ENCODE peak calls at places on chromosomes 13 and 19, in four cellular contexts. One of them, this sample, is unnamed.

GRCh38 chr19:35824150-35824549 is 11.5 kb upstream of the PRODH2 start:
- DNase-seq in prostate gland: no peak
- DNase-seq in lower leg skin: no peak
- DNase-seq in endothelial cell of umbilical vein: no peak
- DNase-seq in this sample: no peak

GRCh38 chr13:33927315-33927714 is 109.4 kb downstream of the RFC3 start:
- DNase-seq in endothelial cell of umbilical vein: no peak
- DNase-seq in lower leg skin: no peak
- DNase-seq in prostate gland: no peak
- DNase-seq in this sample: no peak

GRCh38 chr13:113539822-113540221 is 44.7 kb upstream of the TFDP1 start:
- DNase-seq in endothelial cell of umbilical vein: no peak
- DNase-seq in prostate gland: no peak
- DNase-seq in lower leg skin: peak; percentile 61
- DNase-seq in this sample: no peak

GRCh38 chr13:50244355-50244912 is 229.2 kb downstream of the KCNRG start:
- DNase-seq in lower leg skin: no peak
- DNase-seq in endothelial cell of umbilical vein: peak; percentile 72
- DNase-seq in prostate gland: no peak
- DNase-seq in this sample: no peak

GRCh38 chr19:45863840-45864628 is at the start of gene FOXA3:
- DNase-seq in prostate gland: no peak
- DNase-seq in endothelial cell of umbilical vein: peak; percentile 32
- DNase-seq in lower leg skin: no peak
- DNase-seq in this sample: peak; percentile 81

GRCh38 chr13:20702530-20702929 is 969 bp upstream of the IL17D start:
- DNase-seq in lower leg skin: no peak
- DNase-seq in endothelial cell of umbilical vein: peak; percentile 28
- DNase-seq in prostate gland: no peak
- DNase-seq in this sample: no peak

GRCh38 chr13:108595416-108596257 is 33.8 kb upstream of the MYO16 start:
- DNase-seq in prostate gland: no peak
- DNase-seq in endothelial cell of umbilical vein: no peak
- DNase-seq in lower leg skin: no peak
- DNase-seq in this sample: no peak

GRCh38 chr13:83286737-83287136 is 595.5 kb downstream of the SLITRK1 start:
- DNase-seq in lower leg skin: no peak
- DNase-seq in endothelial cell of umbilical vein: no peak
- DNase-seq in prostate gland: no peak
- DNase-seq in this sample: no peak

GRCh38 chr13:90281709-90282108 is 1065.8 kb upstream of the MIR17HG start:
- DNase-seq in prostate gland: no peak
- DNase-seq in endothelial cell of umbilical vein: no peak
- DNase-seq in lower leg skin: no peak
- DNase-seq in this sample: no peak

GRCh38 chr19:738509-739128 is 12.3 kb upstream of the MISP start:
- DNase-seq in lower leg skin: no peak
- DNase-seq in endothelial cell of umbilical vein: no peak
- DNase-seq in prostate gland: no peak
- DNase-seq in this sample: no peak

GRCh38 chr19:11453468-11454341 is 18.3 kb downstream of the PRKCSH start:
- DNase-seq in lower leg skin: no peak
- DNase-seq in prostate gland: no peak
- DNase-seq in endothelial cell of umbilical vein: no peak
- DNase-seq in this sample: no peak
- TF ChIP-seq POLR2A in lower leg skin: no peak
- TF ChIP-seq POLR2A in prostate gland: no peak
- TF ChIP-seq POLR2A in endothelial cell of umbilical vein: no peak
- TF ChIP-seq POLR2A in this sample: no peak

DNA sequence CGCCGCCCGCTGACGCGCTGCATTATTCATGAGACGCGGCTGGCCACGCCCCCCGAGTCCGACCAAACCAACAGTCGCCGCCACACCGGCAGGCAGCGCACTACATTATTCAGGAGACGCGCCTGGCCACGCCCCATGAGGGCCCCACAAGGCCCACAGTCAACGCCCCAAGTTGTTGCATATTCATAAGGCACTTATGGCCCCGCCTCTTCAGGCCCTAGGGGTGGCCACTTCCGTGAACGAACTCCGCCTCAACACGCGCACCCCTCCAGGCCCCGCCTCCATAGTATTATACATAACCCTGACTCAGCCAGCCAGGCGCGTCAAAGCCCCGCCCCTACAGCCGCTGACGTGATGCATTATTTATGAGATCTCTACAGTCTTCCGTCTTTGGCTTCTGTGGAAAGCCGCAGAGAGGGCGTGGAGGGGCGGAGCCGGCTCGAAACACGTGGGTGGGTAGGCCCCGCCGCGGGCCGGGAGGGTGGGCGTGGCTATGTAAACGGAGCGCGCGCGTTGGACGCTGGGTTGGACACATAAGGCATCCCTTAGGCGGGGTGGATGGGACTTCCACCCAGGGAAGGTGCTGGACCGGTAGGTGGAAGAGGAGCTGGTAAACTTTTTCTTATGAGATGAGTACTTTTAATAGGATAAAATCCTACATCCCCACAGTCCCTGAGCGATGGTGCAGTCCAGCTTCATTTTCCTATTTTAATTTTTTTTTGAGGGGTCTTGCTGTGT is 423 bp upstream of the ELL start:
- DNase-seq in prostate gland: peak; percentile 100
- DNase-seq in endothelial cell of umbilical vein: peak; percentile 100
- DNase-seq in lower leg skin: peak; percentile 100
- DNase-seq in this sample: peak; percentile 100
- TF ChIP-seq CTCF in prostate gland: peak; percentile 19
- TF ChIP-seq CTCF in endothelial cell of umbilical vein: no peak
- TF ChIP-seq CTCF in lower leg skin: no peak
- TF ChIP-seq CTCF in this sample: no peak

DNA sequence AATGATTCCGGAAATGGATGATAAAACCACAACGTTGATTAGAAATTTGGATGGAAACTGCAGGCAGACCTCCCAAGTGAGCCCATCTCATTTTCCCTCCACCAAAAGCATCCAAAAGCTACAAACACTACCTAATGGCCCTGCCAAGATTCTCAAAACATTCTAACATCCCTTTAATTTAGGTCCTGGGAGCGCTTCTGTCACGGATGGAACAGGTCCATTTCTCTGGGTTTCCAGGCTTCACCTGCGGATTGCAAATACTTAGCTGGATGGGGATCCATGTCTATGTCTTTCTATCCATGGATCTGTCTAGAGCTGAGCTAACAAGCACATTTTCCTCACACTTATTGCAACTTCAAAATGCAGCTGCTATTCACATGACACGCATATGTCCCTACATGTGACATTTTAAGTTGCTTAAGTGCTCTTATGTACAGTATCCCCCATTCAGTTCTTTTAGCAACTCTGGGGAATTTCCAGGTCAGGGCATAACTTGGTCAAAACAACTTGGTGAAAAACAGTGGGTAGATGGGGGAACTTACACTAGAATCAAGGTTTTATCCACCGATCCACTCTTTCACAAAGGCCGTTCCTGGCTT is 73.2 kb downstream of the COL4A1 start:
- DNase-seq in prostate gland: no peak
- DNase-seq in lower leg skin: no peak
- DNase-seq in endothelial cell of umbilical vein: peak; percentile 44
- DNase-seq in this sample: no peak
- TF ChIP-seq POLR2A in prostate gland: no peak
- TF ChIP-seq POLR2A in lower leg skin: no peak
- TF ChIP-seq POLR2A in endothelial cell of umbilical vein: no peak
- TF ChIP-seq POLR2A in this sample: no peak

DNA sequence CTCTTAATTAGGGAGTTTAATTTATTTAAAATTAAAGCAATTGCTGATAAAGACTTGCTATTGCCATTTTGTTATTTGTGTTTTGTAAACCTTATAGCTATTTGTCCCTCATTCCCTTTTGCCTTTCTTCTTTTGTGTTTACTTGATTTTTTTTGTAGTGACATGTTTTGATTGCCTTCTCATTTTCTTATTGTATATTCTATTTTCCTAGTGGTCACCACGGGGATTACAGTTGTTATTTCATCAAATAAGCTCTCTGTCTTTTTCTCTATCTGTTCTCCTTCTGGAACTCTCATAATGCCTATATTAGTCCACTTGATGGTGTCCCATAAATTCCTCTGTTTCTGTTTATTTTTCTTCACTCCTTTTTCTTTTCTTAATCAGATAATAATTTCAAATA is 64.4 kb upstream of the FRY start:
- DNase-seq in endothelial cell of umbilical vein: no peak
- DNase-seq in prostate gland: no peak
- DNase-seq in lower leg skin: no peak
- DNase-seq in this sample: no peak
- TF ChIP-seq CTCF in endothelial cell of umbilical vein: no peak
- TF ChIP-seq CTCF in prostate gland: peak; percentile 32
- TF ChIP-seq CTCF in lower leg skin: no peak
- TF ChIP-seq CTCF in this sample: no peak

DNA sequence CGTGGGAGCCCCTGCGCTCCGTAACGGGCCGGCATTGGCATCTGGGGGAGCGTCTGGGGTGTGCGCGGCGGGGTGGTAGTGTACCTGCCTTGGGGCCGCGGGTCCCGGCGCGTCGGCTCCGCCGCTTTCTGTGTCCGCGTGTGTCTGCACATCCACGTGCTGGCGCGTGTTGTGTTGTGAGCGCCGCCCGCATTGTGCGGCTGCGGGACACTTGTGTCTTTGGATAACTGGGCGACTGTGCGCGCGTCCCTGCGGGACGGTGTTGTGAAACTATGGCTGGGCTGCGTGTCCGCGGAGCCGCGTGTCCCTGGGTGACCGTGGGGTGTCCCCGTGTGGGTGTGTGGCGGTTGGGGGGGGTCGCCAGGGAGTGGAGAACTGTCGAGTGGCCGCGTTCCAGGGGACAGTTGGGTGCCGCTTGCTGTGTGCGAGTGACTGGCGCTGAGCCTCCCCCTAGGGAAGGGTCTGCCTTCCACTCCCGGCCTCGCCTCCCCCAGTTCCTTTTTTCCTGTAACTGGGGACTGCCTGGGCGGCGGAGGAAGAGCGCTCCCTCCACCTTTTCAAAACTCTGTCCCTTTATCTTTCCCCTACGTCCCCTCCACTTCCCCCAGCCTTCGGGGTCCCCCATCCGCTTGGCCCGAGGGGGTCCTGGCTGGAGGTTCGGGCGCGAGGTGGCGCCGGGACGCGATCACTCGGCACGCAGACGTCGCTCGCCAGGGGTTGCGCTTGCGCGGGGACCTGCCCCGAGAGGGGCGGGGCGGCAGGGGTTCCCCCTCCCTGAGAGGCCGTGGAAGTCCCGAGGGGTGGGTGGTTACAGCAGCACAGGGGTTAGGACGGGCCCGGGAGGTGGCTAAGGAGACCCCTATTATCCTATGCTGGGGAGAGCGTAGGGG is 5.6 kb upstream of the NFIC start:
- DNase-seq in lower leg skin: peak; percentile 95
- DNase-seq in endothelial cell of umbilical vein: peak; percentile 47
- DNase-seq in prostate gland: peak; percentile 61
- DNase-seq in this sample: peak; percentile 66
- TF ChIP-seq POLR2A in lower leg skin: no peak
- TF ChIP-seq POLR2A in endothelial cell of umbilical vein: peak; percentile 39
- TF ChIP-seq POLR2A in prostate gland: peak; percentile 62
- TF ChIP-seq POLR2A in this sample: no peak

GRCh38 chr13:98482476-98483444 is 94.1 kb downstream of the STK24 start:
- DNase-seq in endothelial cell of umbilical vein: peak; percentile 87
- DNase-seq in lower leg skin: peak; percentile 94
- DNase-seq in prostate gland: peak; percentile 68
- DNase-seq in this sample: peak; percentile 87
- TF ChIP-seq CTCF in endothelial cell of umbilical vein: no peak
- TF ChIP-seq CTCF in lower leg skin: no peak
- TF ChIP-seq CTCF in prostate gland: no peak
- TF ChIP-seq CTCF in this sample: no peak

GRCh38 chr19:4328243-4328990 is 10.2 kb downstream of the STAP2 start:
- DNase-seq in prostate gland: peak; percentile 36
- DNase-seq in endothelial cell of umbilical vein: peak; percentile 82
- DNase-seq in lower leg skin: peak; percentile 98
- DNase-seq in this sample: peak; percentile 96
- TF ChIP-seq POLR2A in prostate gland: no peak
- TF ChIP-seq POLR2A in endothelial cell of umbilical vein: peak; percentile 48
- TF ChIP-seq POLR2A in lower leg skin: no peak
- TF ChIP-seq POLR2A in this sample: no peak

This sample was measured in stomach.